ENCODE peak calls at places on chromosome 15, in five cellular contexts. N, T, C, K and X are unnamed samples.

GRCh38 chr15:85620321-85621044 is 174.2 kb downstream of the KLHL25 start:
- DNase-seq in N (no peak), T (no peak), C (no peak), K (no peak), X (no peak)

GRCh38 chr15:41961014-41961518 is 11.3 kb downstream of the EHD4 start:
- DNase-seq in N (no peak), T (peak; percentile 79), C (no peak), K (peak; percentile 54), X (no peak)

GRCh38 chr15:97502038-97502437 is 458.5 kb upstream of the ARRDC4 start:
- DNase-seq in N (no peak), T (no peak), C (no peak), K (no peak), X (no peak)

GRCh38 chr15:56734013-56734625 is 810 bp upstream of the ZNF280D start:
- DNase-seq in N (no peak), T (no peak), C (no peak), K (peak; percentile 36), X (no peak)

GRCh38 chr15:99137111-99137546 is 32.2 kb downstream of the SYNM start:
- DNase-seq in N (no peak), T (no peak), C (no peak), K (no peak), X (no peak)

GRCh38 chr15:97870771-97871170 is 89.7 kb upstream of the ARRDC4 start:
- DNase-seq in N (no peak), T (no peak), C (no peak), K (no peak), X (no peak)

GRCh38 chr15:97009036-97009555 is 678.6 kb downstream of the NR2F2 start:
- DNase-seq in N (no peak), T (no peak), C (no peak), K (no peak), X (no peak)

GRCh38 chr15:94174399-94174802 is 57.0 kb upstream of the MCTP2 start:
- DNase-seq in N (no peak), T (no peak), C (no peak), K (no peak), X (no peak)

GRCh38 chr15:77634266-77634962 is 1.7 kb upstream of the LINGO1 start:
- DNase-seq in N (peak; percentile 75), T (peak; percentile 46), C (peak; percentile 82), K (peak; percentile 84), X (peak; percentile 50)

GRCh38 chr15:55151621-55152020 is 45.1 kb downstream of the RSL24D1 start:
- DNase-seq in N (no peak), T (no peak), C (no peak), K (no peak), X (no peak)

GRCh38 chr15:82110144-82110543 is 64.3 kb upstream of the MEX3B start:
- DNase-seq in N (no peak), T (no peak), C (no peak), K (no peak), X (no peak)

GRCh38 chr15:73414876-73415275 is 28.1 kb upstream of the REC114 start:
- DNase-seq in N (no peak), T (no peak), C (no peak), K (no peak), X (no peak)
- TF ChIP-seq EP300 in N (no peak), T (no peak), C (no peak), K (no peak), X (no peak)

GRCh38 chr15:63759752-63760151 is 74.0 kb downstream of the HERC1 start:
- DNase-seq in N (no peak), T (no peak), C (no peak), K (no peak), X (no peak)

GRCh38 chr15:63764124-63764827 is 69.5 kb downstream of the HERC1 start:
- DNase-seq in N (no peak), T (no peak), C (no peak), K (no peak), X (no peak)

GRCh38 chr15:63765338-63765737 is 68.4 kb downstream of the HERC1 start:
- DNase-seq in N (no peak), T (no peak), C (no peak), K (no peak), X (no peak)

GRCh38 chr15:63764912-63765311 is 68.8 kb downstream of the HERC1 start:
- DNase-seq in N (no peak), T (no peak), C (no peak), K (no peak), X (no peak)

DNA sequence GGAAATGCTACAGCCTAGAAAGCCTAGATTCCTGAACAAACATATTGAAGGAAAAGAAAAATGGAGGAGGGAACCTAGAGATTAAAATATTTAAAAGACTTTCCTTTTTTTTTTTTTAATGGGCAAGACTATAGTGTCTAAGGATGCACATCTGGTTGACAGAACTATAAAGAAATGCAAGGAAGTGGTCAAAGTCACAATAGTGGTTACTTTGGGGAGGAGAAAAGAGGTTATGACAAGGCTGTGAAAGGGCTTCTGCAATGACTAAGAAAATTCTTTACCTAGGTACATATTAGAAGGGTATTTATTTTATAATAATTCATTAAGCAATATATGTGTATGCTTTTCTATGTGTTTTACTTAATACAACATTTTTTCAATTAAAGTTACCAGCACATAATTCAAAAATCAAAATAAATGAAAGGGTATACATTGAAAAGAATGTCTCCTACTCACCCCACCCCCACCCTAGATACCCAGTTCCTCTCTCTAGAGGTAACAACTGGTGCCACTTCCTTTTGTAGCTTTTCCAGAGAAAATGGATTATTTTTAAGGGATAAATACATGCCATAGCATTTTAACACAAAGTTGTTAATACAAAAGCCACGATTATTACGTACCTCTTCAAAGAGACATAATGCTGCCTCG is 70.1 kb downstream of the HERC1 start:
- DNase-seq in N (no peak), T (no peak), C (no peak), K (no peak), X (no peak)
- H3K4me1 ChIP-seq in N (peaks cover 17% of the 10 kb centered on the region), T (peaks cover 6% of the 10 kb centered on the region), C (peaks cover 5% of the 10 kb centered on the region), K (peaks cover 9% of the 10 kb centered on the region), X (peaks cover 6% of the 10 kb centered on the region)

GRCh38 chr15:40412095-40412759 is 6.6 kb downstream of the IVD start:
- DNase-seq in N (no peak), T (peak; percentile 58), C (no peak), K (no peak), X (no peak)

GRCh38 chr15:40409366-40409765 is 3.8 kb downstream of the IVD start:
- DNase-seq in N (no peak), T (no peak), C (no peak), K (no peak), X (no peak)

GRCh38 chr15:40410476-40410875 is 4.9 kb downstream of the IVD start:
- DNase-seq in N (no peak), T (no peak), C (no peak), K (no peak), X (no peak)

GRCh38 chr15:40405501-40406381 is at the start of gene IVD:
- DNase-seq in N (peak; percentile 98), T (peak; percentile 87), C (peak; percentile 100), K (peak; percentile 79), X (peak; percentile 96)

GRCh38 chr15:40407343-40407990 is 1.9 kb downstream of the IVD start:
- DNase-seq in N (no peak), T (no peak), C (no peak), K (no peak), X (no peak)
- H3K4me3 ChIP-seq in N (no peak overlapping the region), T (no peak overlapping the region), C (peak overlapping the region; percentile 99), K (no peak overlapping the region), X (no peak overlapping the region)

GRCh38 chr15:80160570-80161156 is 7.9 kb downstream of the FAH start:
- DNase-seq in N (peak; percentile 78), T (peak; percentile 87), C (no peak), K (peak; percentile 68), X (no peak)
- TF ChIP-seq EP300 in N (no peak), T (no peak), C (no peak), K (no peak), X (no peak)

GRCh38 chr15:70268698-70269251 is 171.1 kb upstream of the TLE3 start:
- DNase-seq in N (no peak), T (no peak), C (no peak), K (no peak), X (no peak)
- H3K4me1 ChIP-seq in N (peaks cover 79% of the 10 kb centered on the region), T (peaks cover 11% of the 10 kb centered on the region), C (peaks cover 18% of the 10 kb centered on the region), K (peaks cover 46% of the 10 kb centered on the region), X (peaks cover 16% of the 10 kb centered on the region)